ENCODE peak calls at places on chromosome 1, in four cellular contexts. J is ovary, G is body of pancreas, S is adrenal gland. T is an unnamed sample. For H3K36me3, the result is how much of the 10 kb centered on the place peaks cover.

GRCh38 chr1:235601087-235601486 is 48.5 kb downstream of the GNG4 start:
- DNase-seq in J (no peak), G (no peak), S (peak), T (no peak)

GRCh38 chr1:8018492-8019228 is 7.4 kb downstream of the ERRFI1 start:
- DNase-seq in J (no peak), G (no peak), S (no peak), T (no peak)

GRCh38 chr1:33128781-33129180 is 47.8 kb downstream of the AZIN2 start:
- DNase-seq in J (no peak), G (no peak), S (peak), T (no peak)

GRCh38 chr1:98884864-98885263 is 119.8 kb downstream of the PLPPR5 start:
- DNase-seq in J (no peak), G (no peak), S (no peak), T (no peak)

GRCh38 chr1:62364726-62365125 is 45.5 kb upstream of the KANK4 start:
- DNase-seq in J (no peak), G (no peak), S (no peak), T (no peak)

GRCh38 chr1:182615468-182616129 is 11.4 kb upstream of the RGS16 start:
- DNase-seq in J (peak), G (no peak), S (no peak), T (no peak)

GRCh38 chr1:232629250-232630046 is 485 bp downstream of the SIPA1L2 start:
- DNase-seq in J (peak), G (peak), S (peak), T (peak)

GRCh38 chr1:31579374-31579773 is 3.1 kb downstream of the TINAGL1 start:
- DNase-seq in J (peak), G (no peak), S (no peak), T (no peak)

GRCh38 chr1:94532077-94532476 is 9.5 kb downstream of the F3 start:
- DNase-seq in J (no peak), G (no peak), S (no peak), T (no peak)

GRCh38 chr1:92858564-92859399 is 26.9 kb downstream of the RPL5 start:
- DNase-seq in J (no peak), G (peak), S (peak), T (no peak)

GRCh38 chr1:54768093-54768492 is 3.8 kb upstream of the PARS2 start:
- DNase-seq in J (no peak), G (no peak), S (no peak), T (no peak)

GRCh38 chr1:10812387-10812915 is 16.0 kb upstream of the CASZ1 start:
- DNase-seq in J (no peak), G (no peak), S (no peak), T (no peak)

GRCh38 chr1:201769966-201770365 is 59.0 kb upstream of the IPO9 start:
- DNase-seq in J (no peak), G (no peak), S (no peak), T (no peak)

GRCh38 chr1:5430136-5430535 is 562.1 kb downstream of the NPHP4 start:
- DNase-seq in J (no peak), G (no peak), S (no peak), T (no peak)

GRCh38 chr1:234507089-234507488 is 28.1 kb upstream of the TARBP1 start:
- DNase-seq in J (no peak), G (no peak), S (no peak), T (no peak)

GRCh38 chr1:21299007-21299406 is 8.7 kb upstream of the ECE1 start:
- DNase-seq in J (no peak), G (no peak), S (no peak), T (no peak)

GRCh38 chr1:224759570-224760562 is 143.7 kb downstream of the CNIH3 start:
- DNase-seq in J (no peak), G (no peak), S (no peak), T (no peak)

GRCh38 chr1:237181731-237182317 is 139.8 kb downstream of the RYR2 start:
- DNase-seq in J (no peak), G (no peak), S (no peak), T (no peak)

GRCh38 chr1:25890249-25891034 is 14.9 kb upstream of the PAQR7 start:
- DNase-seq in J (peak), G (peak), S (no peak), T (no peak)

GRCh38 chr1:157105988-157106812 is 6.6 kb upstream of the ETV3L start:
- DNase-seq in J (no peak), G (no peak), S (no peak), T (no peak)

GRCh38 chr1:59316497-59317128 is 19.7 kb downstream of the FGGY start:
- DNase-seq in J (peak), G (no peak), S (no peak), T (no peak)

GRCh38 chr1:205546541-205546940 is 42.1 kb downstream of the CDK18 start:
- DNase-seq in J (no peak), G (no peak), S (no peak), T (no peak)

GRCh38 chr1:17671314-17671705 is 83.8 kb upstream of the ACTL8 start:
- DNase-seq in J (no peak), G (no peak), S (no peak), T (no peak)

GRCh38 chr1:110916669-110917306 is 43.8 kb downstream of the CD53 start:
- DNase-seq in J (no peak), G (no peak), S (no peak), T (no peak)
- TF ChIP-seq POLR2A in J (no peak), G (no peak), S (no peak), T (no peak)

GRCh38 chr1:207805841-207806421 is 54.1 kb downstream of the CD46 start:
- DNase-seq in J (peak), G (peak), S (peak), T (no peak)

GRCh38 chr1:207807395-207808321 is 55.8 kb downstream of the CD46 start:
- DNase-seq in J (peak), G (peak), S (no peak), T (no peak)

GRCh38 chr1:207804746-207805468 is 53.1 kb downstream of the CD46 start:
- DNase-seq in J (no peak), G (no peak), S (no peak), T (no peak)

GRCh38 chr1:207808322-207808705 is 56.5 kb downstream of the CD46 start:
- DNase-seq in J (no peak), G (no peak), S (no peak), T (no peak)

DNA sequence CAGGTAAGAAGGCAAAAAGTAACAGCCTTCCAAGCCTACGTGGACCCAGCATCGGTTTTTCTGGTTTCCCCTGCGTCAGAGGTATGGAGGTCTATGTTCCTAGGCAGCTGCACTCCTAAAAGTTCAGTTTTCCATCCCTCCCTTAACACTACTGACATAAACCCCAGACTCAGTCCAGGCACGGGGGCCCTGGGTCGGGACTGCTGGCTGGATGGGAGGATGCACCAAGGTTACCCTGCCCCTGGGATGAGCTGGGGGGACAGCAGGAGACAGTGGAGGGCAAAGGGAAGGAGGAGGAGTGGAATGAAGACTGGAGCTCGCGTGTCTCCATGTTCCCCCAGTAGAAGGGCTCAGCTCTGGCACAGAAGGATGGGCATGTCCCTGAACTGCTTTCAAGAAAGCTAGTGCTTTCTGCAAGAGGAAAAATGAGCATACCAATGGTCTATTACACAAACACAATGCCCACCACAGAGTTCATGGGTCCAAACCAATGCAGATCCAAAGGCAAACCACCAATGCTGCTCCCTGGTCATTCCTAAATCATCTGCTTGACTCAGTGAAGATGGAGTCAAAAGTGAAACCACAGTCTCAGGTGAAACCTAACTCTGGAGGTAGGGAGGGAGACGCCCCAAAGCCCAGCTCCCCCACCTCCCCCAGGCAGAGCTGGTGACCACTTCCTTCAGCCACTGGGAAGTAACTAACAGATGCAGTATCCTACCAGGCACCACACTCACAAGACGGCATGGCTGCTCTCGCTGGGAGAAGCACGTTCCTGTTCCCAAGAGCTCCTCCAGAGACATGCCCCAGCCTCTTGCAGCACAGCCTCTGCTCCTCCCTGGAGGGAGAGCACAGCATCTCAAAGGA is 54.9 kb downstream of the CD46 start:
- DNase-seq in J (no peak), G (no peak), S (no peak), T (no peak)
- H3K36me3 ChIP-seq in J (under half), G (under half), S (under half), T (under half)

DNA sequence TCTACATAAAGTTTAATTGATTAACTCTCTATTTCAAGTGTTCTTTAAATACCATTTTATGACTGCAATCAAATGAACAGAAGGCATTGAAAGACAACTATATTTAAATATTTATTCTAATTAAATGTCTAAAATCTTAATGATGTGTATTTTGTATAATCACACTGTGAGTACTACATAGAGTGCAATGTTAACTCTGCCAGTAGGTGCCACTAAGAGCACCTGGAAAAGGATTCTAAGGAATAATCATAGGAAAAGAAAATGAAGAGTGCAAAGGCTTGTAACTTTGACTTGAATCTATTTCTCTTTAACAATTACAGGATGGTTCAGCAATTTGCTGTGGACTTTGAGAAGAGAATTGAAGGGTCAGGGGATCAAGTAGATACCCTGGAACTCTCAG is 200.4 kb downstream of the DNM3 start:
- DNase-seq in J (no peak), G (no peak), S (no peak), T (no peak)
- TF ChIP-seq CTCF in J (no peak), G (peak), S (peak), T (peak)

GRCh38 chr1:158814970-158815369 is 16.2 kb upstream of the MNDA start:
- DNase-seq in J (no peak), G (no peak), S (no peak), T (no peak)

GRCh38 chr1:158821723-158822122 is 9.4 kb upstream of the MNDA start:
- DNase-seq in J (no peak), G (no peak), S (no peak), T (no peak)

GRCh38 chr1:158818991-158819405 is 12.2 kb upstream of the MNDA start:
- DNase-seq in J (peak), G (no peak), S (no peak), T (no peak)

GRCh38 chr1:158818560-158818959 is 12.6 kb upstream of the MNDA start:
- DNase-seq in J (no peak), G (no peak), S (no peak), T (no peak)

GRCh38 chr1:158819461-158820443 is 11.4 kb upstream of the MNDA start:
- DNase-seq in J (no peak), G (no peak), S (no peak), T (no peak)
- TF ChIP-seq POLR2A in J (no peak), G (no peak), S (no peak), T (no peak)

DNA sequence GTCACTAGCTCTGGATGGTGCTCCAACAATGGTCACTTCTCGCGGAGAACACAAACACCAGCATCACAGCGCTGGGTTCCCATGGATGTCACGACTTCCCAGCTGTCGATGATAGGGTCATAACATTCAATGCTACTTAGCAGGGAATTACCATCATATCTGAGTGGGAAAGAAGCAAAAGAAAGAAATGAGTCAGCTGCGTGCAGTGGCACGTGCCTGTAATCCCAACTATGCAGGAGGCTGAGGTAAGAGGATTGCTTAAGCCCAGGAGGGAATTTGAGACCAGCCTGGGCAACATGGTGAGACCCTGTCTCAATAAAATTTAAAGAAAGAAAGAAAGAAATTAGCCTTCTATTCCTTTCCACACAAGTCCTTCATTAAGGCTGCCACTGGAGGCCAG is 3.6 kb upstream of the RABIF start:
- DNase-seq in J (no peak), G (no peak), S (no peak), T (no peak)
- H3K36me3 ChIP-seq in J (under half), G (under half), S (under half), T (under half)

GRCh38 chr1:151346082-151346768 is 827 bp downstream of the RFX5 start:
- DNase-seq in J (no peak), G (no peak), S (no peak), T (no peak)
- TF ChIP-seq CTCF in J (no peak), G (no peak), S (no peak), T (no peak)

T was measured in right lobe of liver.